ENCODE peak calls at places on chromosomes 7 and 10, in six cellular contexts. S, D, J, H, K and N are unnamed samples.

GRCh38 chr10:18294633-18295032 is 154.4 kb downstream of the CACNB2 start:
- DNase-seq in S (no peak), D (no peak), J (no peak), H (no peak), K (no peak), N (no peak)

GRCh38 chr7:27187702-27188665 is 3.0 kb upstream of the HOXA11 start:
- DNase-seq in S (no peak), D (peak; percentile 20), J (no peak), H (no peak), K (peak; percentile 42), N (peak; percentile 57)

GRCh38 chr10:122471531-122472177 is 10.3 kb downstream of the HTRA1 start:
- DNase-seq in S (no peak), D (no peak), J (peak; percentile 56), H (no peak), K (no peak), N (no peak)

GRCh38 chr10:110088756-110089155 is 81.0 kb downstream of the ADD3 start:
- DNase-seq in S (no peak), D (no peak), J (no peak), H (no peak), K (no peak), N (no peak)

GRCh38 chr7:129993275-129993674 is 40.5 kb upstream of the UBE2H start:
- DNase-seq in S (no peak), D (no peak), J (no peak), H (no peak), K (no peak), N (no peak)

GRCh38 chr7:27346531-27347260 is 104.1 kb downstream of the EVX1 start:
- DNase-seq in S (no peak), D (peak; percentile 29), J (peak; percentile 84), H (no peak), K (peak; percentile 52), N (no peak)

GRCh38 chr7:29764227-29764626 is 42.1 kb upstream of the WIPF3 start:
- DNase-seq in S (no peak), D (peak; percentile 55), J (no peak), H (peak; percentile 53), K (no peak), N (no peak)

GRCh38 chr7:142436601-142437000 is 178.7 kb upstream of the PRSS58 start:
- DNase-seq in S (no peak), D (no peak), J (peak; percentile 34), H (no peak), K (no peak), N (no peak)

GRCh38 chr10:12348870-12349627 is at the start of gene CAMK1D:
- DNase-seq in S (peak; percentile 82), D (peak; percentile 77), J (peak; percentile 66), H (peak; percentile 89), K (peak; percentile 95), N (peak; percentile 90)

GRCh38 chr7:136868496-136869005 is at the start of gene CHRM2:
- DNase-seq in S (no peak), D (no peak), J (peak; percentile 90), H (peak; percentile 64), K (no peak), N (no peak)

GRCh38 chr7:132321387-132321786 is 254.9 kb downstream of the PLXNA4 start:
- DNase-seq in S (no peak), D (no peak), J (no peak), H (peak; percentile 8), K (no peak), N (no peak)
- TF ChIP-seq CTCF in S (no peak), D (no peak), J (no peak), H (peak; percentile 22), K (no peak), N (no peak)

GRCh38 chr10:71437537-71438058 is 40.9 kb downstream of the CDH23 start:
- DNase-seq in S (no peak), D (no peak), J (no peak), H (no peak), K (peak; percentile 22), N (no peak)
- H3K27ac ChIP-seq in S (no peak overlapping the region), D (no peak overlapping the region), J (no peak overlapping the region), H (no peak overlapping the region), K (no peak overlapping the region), N (no peak overlapping the region)

GRCh38 chr10:101536800-101537199 is 51.3 kb downstream of the POLL start:
- DNase-seq in S (no peak), D (no peak), J (peak; percentile 27), H (peak; percentile 73), K (no peak), N (no peak)
- TF ChIP-seq CTCF in S (peak; percentile 26), D (no peak), J (peak; percentile 47), H (peak; percentile 77), K (peak; percentile 39), N (peak; percentile 57)

GRCh38 chr7:102063736-102064135 is 222.9 kb upstream of the SH2B2 start:
- DNase-seq in S (no peak), D (peak; percentile 66), J (peak; percentile 68), H (peak; percentile 59), K (peak; percentile 66), N (peak; percentile 71)
- H3K27ac ChIP-seq in S (no peak overlapping the region), D (peak overlapping the region; percentile 33), J (no peak overlapping the region), H (no peak overlapping the region), K (no peak overlapping the region), N (no peak overlapping the region)

GRCh38 chr10:86389441-86390193 is 23.0 kb upstream of the GRID1 start:
- DNase-seq in S (peak; percentile 57), D (peak; percentile 74), J (peak; percentile 19), H (peak; percentile 90), K (peak; percentile 76), N (peak; percentile 75)
- TF ChIP-seq CTCF in S (no peak), D (no peak), J (no peak), H (peak; percentile 24), K (no peak), N (no peak)

DNA sequence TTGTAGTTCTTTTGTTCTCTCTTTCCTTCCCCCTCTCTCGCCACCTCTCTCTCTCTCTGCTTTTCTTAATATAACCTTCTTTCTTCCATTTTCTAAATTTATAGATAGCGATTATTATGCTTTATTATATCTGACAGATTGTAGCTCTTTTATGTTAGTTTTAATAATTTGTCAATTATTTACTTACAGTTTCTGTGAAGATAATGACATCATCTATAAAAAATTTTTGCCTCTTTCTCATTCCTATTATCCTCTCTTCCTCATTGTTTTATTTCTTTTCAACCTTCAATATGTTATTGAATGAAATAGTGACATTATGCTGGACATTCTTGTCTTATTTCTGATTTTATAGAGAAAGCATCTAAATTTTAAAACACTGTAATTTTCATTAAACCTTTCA is 469.6 kb upstream of the NRG3 start:
- DNase-seq in S (no peak), D (no peak), J (no peak), H (no peak), K (no peak), N (no peak)
- H3K27ac ChIP-seq in S (no peak overlapping the region), D (no peak overlapping the region), J (no peak overlapping the region), H (no peak overlapping the region), K (no peak overlapping the region), N (no peak overlapping the region)

GRCh38 chr10:27861781-27862180 is 116.2 kb upstream of the MKX start:
- DNase-seq in S (no peak), D (no peak), J (no peak), H (no peak), K (no peak), N (no peak)

DNA sequence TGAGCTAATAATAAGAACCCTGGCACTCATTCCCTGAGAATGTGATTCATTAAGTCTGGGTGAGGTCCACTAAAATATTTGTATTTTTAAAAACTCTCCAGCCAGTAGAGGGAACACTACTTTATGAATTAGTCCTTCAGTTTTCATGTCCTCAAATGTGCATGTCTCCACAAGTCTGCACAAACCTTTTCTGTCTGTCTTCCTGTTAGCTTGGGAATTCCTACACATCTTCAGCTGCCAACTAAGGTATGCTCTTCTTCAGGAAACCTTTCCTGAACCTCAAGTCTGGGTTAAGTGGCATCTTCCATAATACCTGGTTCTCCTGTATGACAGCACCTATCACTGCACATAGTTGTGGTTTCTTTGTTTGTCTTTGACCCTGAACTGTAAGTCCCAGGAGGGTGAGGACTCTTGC is 119.6 kb upstream of the MKX start:
- DNase-seq in S (no peak), D (no peak), J (peak; percentile 23), H (no peak), K (no peak), N (no peak)
- TF ChIP-seq CTCF in S (no peak), D (no peak), J (peak; percentile 20), H (no peak), K (no peak), N (no peak)

GRCh38 chr10:119769886-119770285 is 44.0 kb downstream of the INPP5F start:
- DNase-seq in S (no peak), D (no peak), J (peak; percentile 80), H (no peak), K (no peak), N (no peak)
- H3K27ac ChIP-seq in S (no peak overlapping the region), D (no peak overlapping the region), J (no peak overlapping the region), H (peak overlapping the region; percentile 8), K (no peak overlapping the region), N (no peak overlapping the region)

GRCh38 chr10:23538968-23539367 is 100.1 kb downstream of the OTUD1 start:
- DNase-seq in S (no peak), D (no peak), J (no peak), H (no peak), K (no peak), N (no peak)

GRCh38 chr10:23533212-23533611 is 94.3 kb downstream of the OTUD1 start:
- DNase-seq in S (no peak), D (no peak), J (no peak), H (no peak), K (no peak), N (no peak)

GRCh38 chr10:23534328-23534727 is 95.5 kb downstream of the OTUD1 start:
- DNase-seq in S (no peak), D (no peak), J (no peak), H (no peak), K (no peak), N (no peak)

GRCh38 chr10:23534761-23535160 is 95.9 kb downstream of the OTUD1 start:
- DNase-seq in S (no peak), D (no peak), J (no peak), H (no peak), K (no peak), N (no peak)

DNA sequence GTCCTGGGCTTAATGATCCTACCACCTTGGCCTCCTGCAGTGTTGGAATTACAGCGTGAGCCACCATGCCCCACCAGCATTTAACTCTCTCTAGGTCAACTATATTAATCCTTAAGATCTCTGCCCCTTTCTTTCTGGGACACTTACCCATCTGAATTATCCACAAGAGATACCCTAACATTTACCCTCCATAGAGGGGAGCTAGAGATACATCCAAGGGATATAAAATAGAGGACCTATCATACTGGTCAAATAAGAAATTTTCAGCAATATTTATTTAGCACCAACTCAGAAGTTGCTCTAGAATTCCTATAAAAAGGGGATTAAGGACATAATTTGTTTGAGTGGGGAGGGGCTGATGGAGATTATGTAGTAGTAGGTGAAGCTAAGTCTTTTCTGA is 96.5 kb downstream of the OTUD1 start:
- DNase-seq in S (no peak), D (no peak), J (no peak), H (no peak), K (no peak), N (no peak)
- TF ChIP-seq CTCF in S (no peak), D (no peak), J (no peak), H (peak; percentile 18), K (no peak), N (peak; percentile 14)

DNA sequence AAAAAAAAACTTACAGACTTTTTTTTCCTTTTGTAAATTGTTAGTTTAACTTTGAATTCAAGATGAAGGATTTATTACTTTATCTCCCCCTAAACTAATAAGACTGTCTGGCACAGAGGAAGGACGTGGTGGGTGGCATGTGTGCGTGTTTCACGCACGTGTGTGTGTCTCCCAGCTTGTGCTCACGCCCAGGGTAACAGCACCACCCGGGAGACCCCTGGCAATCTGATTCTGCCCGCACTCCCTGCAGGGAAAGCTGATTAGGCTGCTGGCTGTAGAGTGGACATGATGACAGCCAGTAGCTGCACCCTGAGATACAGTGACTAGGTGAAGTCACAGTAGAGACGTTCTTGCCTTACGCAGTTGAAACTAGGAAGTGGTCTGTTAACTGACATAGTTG is 25.3 kb downstream of the WIPI2 start:
- DNase-seq in S (no peak), D (no peak), J (no peak), H (no peak), K (peak; percentile 37), N (peak; percentile 38)
- H3K27ac ChIP-seq in S (no peak overlapping the region), D (no peak overlapping the region), J (no peak overlapping the region), H (no peak overlapping the region), K (no peak overlapping the region), N (no peak overlapping the region)